ENCODE peak calls at places on chromosomes 11 and 22, in six cellular contexts. R is neural crest cell; X is NCI-H1105 treated with DMSO at 0.1 percent for 48 hours; O is stimulated activated CD4-positive, alpha-beta T cell treated with anti-CD3 and anti-CD28 coated beads, Interleukin-1b, Interleukin-23, amount 100 ng/mL, for 4 hours; K is PC-9; J is T-helper 2 cell. S is an unnamed sample.
A peak's percentile ranks its signal among the peaks of the same experiment; 100 is the strongest.

GRCh38 chr11:95081412-95081811 is 8.2 kb upstream of the ENDOD1 start:
- DNase-seq in R (no peak), X (no peak), O (no peak), K (no peak), J (no peak), S (no peak)

GRCh38 chr22:39958009-39958711 is 2.0 kb upstream of the TMA7B start:
- DNase-seq in R (no peak), X (no peak), O (no peak), K (no peak), J (no peak), S (no peak)

GRCh38 chr11:34891611-34892010 is 24.6 kb downstream of the APIP start:
- DNase-seq in R (no peak), X (no peak), O (no peak), K (no peak), J (no peak), S (no peak)

GRCh38 chr11:69131644-69132300 is 24.0 kb upstream of the SMIM38 start:
- DNase-seq in R (peak; percentile 57), X (peak; percentile 43), O (no peak), K (peak; percentile 84), J (no peak), S (no peak)

GRCh38 chr11:45079943-45080719 is 66.3 kb upstream of the PRDM11 start:
- DNase-seq in R (no peak), X (no peak), O (peak; percentile 23), K (no peak), J (peak; percentile 11), S (peak; percentile 50)

GRCh38 chr11:25633230-25633629 is 698.7 kb upstream of the ANO3 start:
- DNase-seq in R (no peak), X (no peak), O (no peak), K (no peak), J (no peak), S (no peak)

GRCh38 chr11:2942447-2942846 is 13.2 kb upstream of the PHLDA2 start:
- DNase-seq in R (no peak), X (no peak), O (no peak), K (no peak), J (no peak), S (no peak)

GRCh38 chr11:66970808-66971442 is 4.2 kb upstream of the C11orf86 start:
- DNase-seq in R (no peak), X (no peak), O (no peak), K (peak; percentile 99), J (no peak), S (no peak)

GRCh38 chr22:35051034-35051535 is 14.9 kb upstream of the ISX start:
- DNase-seq in R (no peak), X (no peak), O (no peak), K (no peak), J (no peak), S (no peak)

GRCh38 chr11:34495724-34496377 is 17.7 kb downstream of the ELF5 start:
- DNase-seq in R (no peak), X (no peak), O (no peak), K (peak; percentile 39), J (no peak), S (no peak)

GRCh38 chr11:122869622-122870021 is 12.9 kb upstream of the JHY start:
- DNase-seq in R (no peak), X (no peak), O (no peak), K (no peak), J (no peak), S (no peak)

GRCh38 chr11:132803436-132803835 is 728.9 kb downstream of the OPCML start:
- DNase-seq in R (no peak), X (no peak), O (no peak), K (no peak), J (no peak), S (no peak)

GRCh38 chr11:103901656-103902055 is 134.8 kb upstream of the DDI1 start:
- DNase-seq in R (no peak), X (no peak), O (no peak), K (no peak), J (no peak), S (no peak)

GRCh38 chr11:61679893-61680621 is at the start of gene DAGLA:
- DNase-seq in R (peak; percentile 82), X (peak; percentile 61), O (peak; percentile 72), K (peak; percentile 48), J (peak; percentile 68), S (peak; percentile 56)

GRCh38 chr22:36374603-36375024 is 13.2 kb downstream of the MYH9 start:
- DNase-seq in R (no peak), X (no peak), O (peak; percentile 43), K (peak; percentile 96), J (peak; percentile 45), S (no peak)

GRCh38 chr11:133238455-133238854 is 293.8 kb downstream of the OPCML start:
- DNase-seq in R (no peak), X (no peak), O (no peak), K (no peak), J (no peak), S (no peak)

GRCh38 chr11:29452131-29452530 is 564.7 kb downstream of the KCNA4 start:
- DNase-seq in R (no peak), X (no peak), O (no peak), K (no peak), J (no peak), S (no peak)

GRCh38 chr11:113378692-113379091 is 8.9 kb upstream of the ANKK1 start:
- DNase-seq in R (no peak), X (no peak), O (no peak), K (no peak), J (no peak), S (no peak)

GRCh38 chr11:64900263-64900678 is 16.7 kb downstream of the ATG2A start:
- DNase-seq in R (no peak), X (no peak), O (peak; percentile 45), K (no peak), J (peak; percentile 57), S (peak; percentile 73)

GRCh38 chr22:44325718-44326548 is 13.2 kb upstream of the SHISAL1 start:
- DNase-seq in R (no peak), X (no peak), O (no peak), K (no peak), J (no peak), S (no peak)

GRCh38 chr11:66956689-66957290 is 1.4 kb downstream of the PC start:
- DNase-seq in R (no peak), X (no peak), O (no peak), K (peak; percentile 50), J (no peak), S (no peak)

GRCh38 chr22:35314161-35314942 is 14.7 kb downstream of the TOM1 start:
- DNase-seq in R (no peak), X (no peak), O (no peak), K (peak; percentile 54), J (no peak), S (peak; percentile 71)

GRCh38 chr11:88618716-88619462 is 281.4 kb upstream of the CTSC start:
- DNase-seq in R (no peak), X (no peak), O (no peak), K (no peak), J (no peak), S (no peak)

GRCh38 chr11:117669616-117670015 is 127.4 kb downstream of the DSCAML1 start:
- DNase-seq in R (no peak), X (no peak), O (no peak), K (no peak), J (no peak), S (no peak)

GRCh38 chr11:25566298-25567200 is 765.4 kb upstream of the ANO3 start:
- DNase-seq in R (no peak), X (no peak), O (no peak), K (no peak), J (no peak), S (no peak)

GRCh38 chr11:102421262-102421661 is 31.3 kb downstream of the TMEM123 start:
- DNase-seq in R (no peak), X (peak; percentile 96), O (no peak), K (no peak), J (no peak), S (no peak)